ENCODE peak calls at places on chromosomes 4 and X, in ten cellular contexts. A is uterus, L is spleen, T is HCT116, S is prostate gland, C is NB4, D is IMR-90, G is A549, H is lower leg skin, W is suprapubic skin. B is an unnamed sample.

GRCh38 chr4:122665148-122665547 is 44.3 kb upstream of the IL21 start:
- DNase-seq in C (no peak), D (no peak), W (no peak), L (no peak), H (no peak), A (no peak), S (no peak), G (no peak), T (no peak), B (no peak)

GRCh38 chr4:99763635-99764101 is 53.0 kb upstream of the DAPP1 start:
- DNase-seq in G (peak; percentile 42), T (peak; percentile 49), L (no peak), D (peak; percentile 89), A (peak; percentile 62), W (no peak), S (peak; percentile 11), C (peak; percentile 16), H (no peak), B (peak; percentile 34)

GRCh38 chr4:123455360-123455759 is 58.8 kb downstream of the SPRY1 start:
- DNase-seq in L (no peak), G (no peak), T (no peak), D (no peak), A (no peak), C (no peak), H (no peak), W (no peak), S (no peak), B (no peak)

GRCh38 chrX:103584606-103585005 is 709 bp upstream of the TCEAL4 start:
- DNase-seq in G (peak; percentile 4), W (no peak), A (peak; percentile 35), H (no peak), C (no peak), D (no peak), S (no peak), T (no peak), L (no peak), B (no peak)

GRCh38 chrX:65874765-65875164 is 165.1 kb downstream of the VSIG4 start:
- DNase-seq in T (no peak), C (peak; percentile 6), W (no peak), G (no peak), L (no peak), A (no peak), H (no peak), S (no peak), D (no peak), B (no peak)

GRCh38 chr4:184706453-184706852 is 27.4 kb downstream of the CENPU start:
- DNase-seq in D (no peak), L (no peak), H (no peak), G (no peak), A (no peak), C (no peak), S (no peak), W (no peak), T (no peak), B (no peak)

GRCh38 chr4:126386512-126386911 is 1071.8 kb downstream of the FAT4 start:
- DNase-seq in C (no peak), G (no peak), W (no peak), L (no peak), A (no peak), H (no peak), T (no peak), D (no peak), S (no peak), B (no peak)

GRCh38 chrX:100356497-100356896 is 53.6 kb downstream of the PCDH19 start:
- DNase-seq in A (no peak), C (no peak), S (no peak), W (no peak), D (no peak), T (no peak), G (no peak), L (no peak), H (no peak), B (no peak)

GRCh38 chrX:48899078-48899410 is 1.3 kb downstream of the PQBP1 start:
- DNase-seq in G (no peak), C (no peak), S (no peak), T (no peak), W (no peak), L (peak; percentile 37), A (no peak), H (no peak), D (no peak), B (no peak)

GRCh38 chrX:48897157-48897620 is 379 bp downstream of the TIMM17B start:
- DNase-seq in W (peak; percentile 87), S (peak; percentile 76), T (peak; percentile 70), G (peak; percentile 90), C (peak; percentile 87), H (peak; percentile 95), A (peak; percentile 82), D (peak; percentile 66), L (peak; percentile 89), B (peak; percentile 80)

GRCh38 chrX:48896611-48897011 is 957 bp downstream of the TIMM17B start:
- DNase-seq in D (no peak), G (no peak), H (peak; percentile 73), S (no peak), C (peak; percentile 71), A (no peak), T (no peak), W (no peak), L (peak; percentile 58), B (no peak)

GRCh38 chrX:48894891-48895290 is 2.7 kb downstream of the TIMM17B start:
- DNase-seq in G (no peak), A (no peak), L (no peak), C (no peak), H (peak; percentile 29), D (no peak), S (no peak), T (no peak), W (no peak), B (no peak)

DNA sequence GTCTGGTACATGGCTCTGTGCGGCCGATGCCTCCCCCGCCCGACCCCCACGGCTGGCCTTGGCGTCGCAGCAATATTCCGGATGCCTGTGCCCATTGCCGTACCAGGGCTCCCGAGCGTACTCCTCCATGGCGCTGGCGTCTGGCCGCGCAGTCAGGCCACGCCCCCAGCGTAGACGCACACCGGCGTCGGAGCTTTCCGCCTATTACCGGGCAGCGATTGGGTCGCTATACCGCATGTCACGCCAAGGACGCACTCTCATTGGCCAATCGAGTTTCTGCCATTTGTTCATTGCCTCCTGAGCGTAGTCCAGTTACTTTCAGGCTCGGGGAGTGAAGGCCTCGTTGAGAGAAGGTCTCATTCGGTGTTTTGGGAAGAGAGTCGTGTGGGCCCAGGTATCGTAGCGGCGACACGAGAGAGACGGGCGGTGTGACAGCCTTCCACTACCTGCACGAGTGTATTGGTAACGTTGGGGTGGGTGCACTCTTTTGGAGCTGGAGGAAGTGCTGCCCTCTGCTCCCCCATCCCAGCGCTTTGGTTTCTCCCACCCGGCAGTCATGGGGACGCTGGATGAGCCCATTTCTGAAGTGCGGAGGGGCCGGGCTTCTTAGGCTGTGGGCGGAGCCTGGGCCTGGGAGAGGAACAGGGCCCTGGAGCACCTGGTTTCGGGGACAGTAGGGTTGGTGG is at the start of the genes PQBP1 and TIMM17B:
- DNase-seq in G (peak; percentile 98), H (peak; percentile 97), C (peak; percentile 96), T (peak; percentile 93), W (peak; percentile 92), L (peak; percentile 95), A (peak; percentile 90), D (peak; percentile 96), S (peak; percentile 89), B (peak; percentile 92)
- TF ChIP-seq POLR2A in G (peak; percentile 80), H (no peak), C (peak; percentile 76), T (peak; percentile 62), W (peak; percentile 66), L (peak; percentile 37), A (peak; percentile 71), D (peak; percentile 86), S (peak; percentile 72), B (peak; percentile 89)

DNA sequence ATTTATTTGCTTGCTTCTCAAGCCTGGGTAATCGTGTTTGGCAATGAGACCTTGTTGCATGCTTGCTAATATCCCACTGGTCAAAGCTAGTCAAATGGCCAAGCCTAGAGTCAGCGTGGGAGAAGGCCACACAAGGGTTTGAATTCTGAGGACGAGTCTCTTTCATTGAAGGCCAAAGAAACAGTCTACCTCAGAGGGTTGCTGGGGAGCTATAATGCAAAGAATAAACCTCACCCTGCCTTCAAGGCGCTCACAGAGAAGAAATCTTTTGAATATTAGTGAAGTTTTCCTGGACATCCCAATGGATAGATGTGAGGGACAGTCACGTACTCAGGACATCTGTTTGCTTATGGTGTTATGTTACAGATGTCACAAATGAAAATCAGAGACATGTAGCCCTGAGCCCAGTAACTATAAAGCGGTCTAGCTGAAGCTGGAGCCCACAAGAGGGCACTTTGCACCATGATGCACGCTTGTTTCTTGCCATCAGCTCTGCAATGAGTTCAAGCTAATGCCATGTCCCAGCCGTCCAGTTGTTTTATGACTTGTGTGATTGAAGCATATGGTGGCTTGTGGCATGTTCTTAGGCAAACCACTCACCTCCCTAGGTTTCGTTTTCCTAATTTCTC is 1.1 kb upstream of the TLR3 start:
- DNase-seq in C (peak; percentile 61), H (peak; percentile 89), A (peak; percentile 63), G (peak; percentile 70), L (peak; percentile 75), D (peak; percentile 19), T (peak; percentile 64), S (peak; percentile 80), W (no peak), B (peak; percentile 91)
- TF ChIP-seq CTCF in C (peak; percentile 37), H (no peak), A (peak; percentile 52), G (peak; percentile 51), L (peak; percentile 56), D (peak; percentile 27), T (peak; percentile 78), S (no peak), W (no peak), B (peak; percentile 45)

GRCh38 chrX:48626401-48627298 is 29.4 kb downstream of the WDR13 start:
- DNase-seq in T (no peak), L (no peak), S (no peak), W (no peak), H (peak; percentile 13), D (peak; percentile 7), G (no peak), C (peak; percentile 18), A (no peak), B (no peak)

GRCh38 chrX:48636286-48636685 is 39.0 kb downstream of the WDR13 start:
- DNase-seq in G (no peak), D (no peak), C (no peak), T (no peak), L (no peak), H (no peak), W (no peak), S (no peak), A (no peak), B (no peak)

GRCh38 chrX:48636776-48637175 is 39.5 kb downstream of the WDR13 start:
- DNase-seq in C (peak; percentile 20), T (no peak), S (no peak), W (no peak), H (no peak), D (no peak), L (no peak), G (no peak), A (no peak), B (no peak)

GRCh38 chrX:48632207-48632606 is 34.9 kb downstream of the WDR13 start:
- DNase-seq in W (no peak), G (no peak), L (no peak), S (no peak), C (no peak), D (no peak), A (no peak), T (no peak), H (no peak), B (no peak)

GRCh38 chrX:48631376-48632090 is 34.2 kb downstream of the WDR13 start:
- DNase-seq in A (peak; percentile 90), C (peak; percentile 80), H (peak; percentile 87), T (peak; percentile 87), D (peak; percentile 87), W (peak; percentile 80), G (peak; percentile 91), L (peak; percentile 76), S (peak; percentile 69), B (peak; percentile 84)
- H3K4me3 ChIP-seq in A (no peak overlapping the region), C (no peak overlapping the region), H (no peak overlapping the region), T (no peak overlapping the region), D (no peak overlapping the region), W (peak overlapping the region; percentile 3), G (no peak overlapping the region), L (no peak overlapping the region), S (no peak overlapping the region), B (no peak overlapping the region)

GRCh38 chr4:82428969-82429727 is 1.1 kb downstream of the HNRNPDL start:
- DNase-seq in H (peak; percentile 98), L (peak; percentile 97), D (peak; percentile 85), C (peak; percentile 92), G (peak; percentile 86), W (peak; percentile 93), A (peak; percentile 88), S (peak; percentile 90), T (peak; percentile 76), B (peak; percentile 92)
- TF ChIP-seq POLR2A in H (no peak), L (no peak), D (peak; percentile 99), C (peak; percentile 87), G (peak; percentile 81), W (peak; percentile 87), A (peak; percentile 81), S (peak; percentile 79), T (peak; percentile 85), B (peak; percentile 89)

B was measured in body of pancreas.